ENCODE peak calls at places on chromosomes 1 and 21, in four cellular contexts. Y, I, A and P are unnamed samples.

GRCh38 chr1:85328713-85329376 is 52.4 kb upstream of the BCL10 start:
- DNase-seq in A (peak), I (no peak), Y (no peak), P (no peak)

GRCh38 chr1:32426489-32427255 is 32.4 kb upstream of the BSDC1 start:
- DNase-seq in Y (no peak), I (no peak), A (peak), P (no peak)

GRCh38 chr1:44079566-44079965 is 39.1 kb upstream of the KLF17 start:
- DNase-seq in A (no peak), I (no peak), Y (no peak), P (no peak)

GRCh38 chr1:29258974-29259801 is 22.9 kb downstream of the PTPRU start:
- DNase-seq in Y (no peak), A (peak), I (no peak), P (no peak)

GRCh38 chr1:203166192-203166940 is 9.3 kb downstream of the MYBPH start:
- DNase-seq in I (no peak), A (peak), Y (no peak), P (no peak)

GRCh38 chr1:245166471-245166885 is 11.7 kb downstream of the KIF26B start:
- DNase-seq in I (no peak), Y (no peak), A (peak), P (no peak)

GRCh38 chr1:203663294-203663693 is 36.7 kb downstream of the ATP2B4 start:
- DNase-seq in I (no peak), A (no peak), Y (no peak), P (no peak)

GRCh38 chr21:38802050-38803026 is 3.4 kb upstream of the ETS2 start:
- DNase-seq in I (no peak), Y (no peak), A (no peak), P (no peak)

GRCh38 chr1:198935371-198935921 is 296.6 kb downstream of the PTPRC start:
- DNase-seq in Y (peak), I (peak), A (no peak), P (peak)
- H3K27ac ChIP-seq in Y (peak), I (peak), A (peak), P (peak)

GRCh38 chr1:26021647-26022403 is at the start of gene EXTL1:
- DNase-seq in Y (no peak), I (peak), A (peak), P (peak)
- H3K27ac ChIP-seq in Y (no peak), I (peak), A (peak), P (peak)

GRCh38 chr1:230068952-230069684 is 2.1 kb downstream of the GALNT2 start:
- DNase-seq in A (peak), Y (no peak), I (no peak), P (no peak)
- H3K27ac ChIP-seq in A (no peak), Y (no peak), I (no peak), P (no peak)

GRCh38 chr1:67683306-67683705 is 1.7 kb upstream of the GADD45A start:
- DNase-seq in I (no peak), Y (no peak), A (no peak), P (no peak)
- H3K27ac ChIP-seq in I (no peak), Y (no peak), A (no peak), P (no peak)

GRCh38 chr1:6621429-6622391 is 3.0 kb upstream of the THAP3 start:
- DNase-seq in I (no peak), A (no peak), Y (no peak), P (no peak)

GRCh38 chr1:6624712-6625578 is at the start of gene THAP3:
- DNase-seq in Y (peak), I (peak), A (peak), P (peak)

GRCh38 chr1:6625579-6626149 is 996 bp downstream of the THAP3 start:
- DNase-seq in Y (no peak), I (peak), A (no peak), P (no peak)

GRCh38 chr1:6622396-6623152 is 2.1 kb upstream of the THAP3 start:
- DNase-seq in A (no peak), Y (no peak), I (no peak), P (no peak)

GRCh38 chr1:6623269-6623965 is 1.3 kb upstream of the THAP3 start:
- DNase-seq in I (no peak), Y (no peak), A (no peak), P (no peak)
- H3K27ac ChIP-seq in I (no peak), Y (no peak), A (no peak), P (no peak)

DNA sequence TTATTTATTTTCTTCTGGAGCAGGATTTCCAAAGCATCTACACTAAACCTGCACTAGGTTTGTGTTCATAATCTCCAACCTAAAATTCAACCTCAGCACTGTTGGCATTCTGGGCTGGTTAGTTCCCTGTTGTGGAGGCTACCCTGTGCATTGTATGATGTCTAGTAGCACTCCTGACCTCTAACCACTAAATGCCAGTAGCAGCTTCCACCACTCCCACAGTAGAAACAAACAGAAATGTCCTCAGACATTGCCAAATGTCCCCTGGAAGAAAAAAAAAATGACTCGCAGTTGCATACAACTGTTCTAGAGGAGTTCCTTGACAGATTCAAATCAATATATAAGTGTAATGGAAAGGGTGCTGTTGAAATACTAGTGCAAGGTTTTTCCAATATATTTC is 18.9 kb downstream of the GRIK1 start:
- DNase-seq in A (no peak), Y (no peak), I (no peak), P (no peak)
- H3K27ac ChIP-seq in A (no peak), Y (no peak), I (no peak), P (no peak)

GRCh38 chr1:176954242-176954641 is 210.3 kb downstream of the ASTN1 start:
- DNase-seq in A (no peak), I (no peak), Y (no peak), P (no peak)
- H3K27ac ChIP-seq in A (no peak), I (no peak), Y (no peak), P (no peak)